ENCODE peak calls at places on chromosomes 12 and 14, in seven cellular contexts. B, T, E, F, W, C and L are unnamed samples. For H3K27me3, the result is how much of the 10 kb centered on the place peaks cover.

GRCh38 chr14:105848570-105848969 is 322.2 kb downstream of the TMEM121 start:
- DNase-seq in B (no peak), T (no peak), E (no peak), F (no peak), W (peak), C (no peak), L (no peak)

GRCh38 chr12:124730455-124730932 is 133.2 kb downstream of the SCARB1 start:
- DNase-seq in B (no peak), T (peak), E (no peak), F (no peak), W (no peak), C (no peak), L (no peak)

GRCh38 chr12:32302218-32302826 is 97.0 kb upstream of the FGD4 start:
- DNase-seq in B (peak), T (no peak), E (peak), F (no peak), W (peak), C (peak), L (no peak)

GRCh38 chr12:53190108-53190729 is 9.5 kb upstream of the CSAD start:
- DNase-seq in B (peak), T (no peak), E (peak), F (peak), W (peak), C (peak), L (peak)

GRCh38 chr12:62908667-62909066 is 26.3 kb downstream of the PPM1H start:
- DNase-seq in B (no peak), T (no peak), E (no peak), F (no peak), W (no peak), C (no peak), L (no peak)

GRCh38 chr12:11673666-11674464 is 24.4 kb downstream of the ETV6 start:
- DNase-seq in B (no peak), T (no peak), E (no peak), F (no peak), W (no peak), C (no peak), L (no peak)

GRCh38 chr14:40188006-40188405 is 755.8 kb upstream of the FBXO33 start:
- DNase-seq in B (no peak), T (no peak), E (no peak), F (no peak), W (no peak), C (no peak), L (no peak)

GRCh38 chr12:29241821-29242591 is 92.9 kb downstream of the FAR2 start:
- DNase-seq in B (peak), T (peak), E (peak), F (no peak), W (no peak), C (peak), L (no peak)

GRCh38 chr12:18141583-18141982 is 51.6 kb upstream of the RERGL start:
- DNase-seq in B (no peak), T (no peak), E (no peak), F (no peak), W (no peak), C (no peak), L (no peak)

GRCh38 chr12:126107659-126108058 is 1042.4 kb downstream of the AACS start:
- DNase-seq in B (no peak), T (no peak), E (no peak), F (no peak), W (no peak), C (peak), L (no peak)

GRCh38 chr12:125983784-125984510 is 918.7 kb downstream of the AACS start:
- DNase-seq in B (no peak), T (no peak), E (peak), F (peak), W (peak), C (peak), L (no peak)

GRCh38 chr12:93173178-93173957 is 204.4 kb upstream of the NUDT4 start:
- DNase-seq in B (no peak), T (no peak), E (no peak), F (no peak), W (no peak), C (no peak), L (no peak)

GRCh38 chr12:114396153-114396868 is 9.6 kb downstream of the TBX5 start:
- DNase-seq in B (no peak), T (no peak), E (peak), F (no peak), W (peak), C (peak), L (no peak)

GRCh38 chr12:127355061-127355820 is 911.7 kb upstream of the TMEM132C start:
- DNase-seq in B (no peak), T (no peak), E (peak), F (no peak), W (peak), C (peak), L (peak)

GRCh38 chr14:62655161-62655560 is 390.1 kb downstream of the KCNH5 start:
- DNase-seq in B (no peak), T (peak), E (no peak), F (no peak), W (no peak), C (no peak), L (no peak)
- H3K27me3 ChIP-seq in B (under half), T (under half), E (under half), F (under half), W (under half), C (under half), L (under half)

DNA sequence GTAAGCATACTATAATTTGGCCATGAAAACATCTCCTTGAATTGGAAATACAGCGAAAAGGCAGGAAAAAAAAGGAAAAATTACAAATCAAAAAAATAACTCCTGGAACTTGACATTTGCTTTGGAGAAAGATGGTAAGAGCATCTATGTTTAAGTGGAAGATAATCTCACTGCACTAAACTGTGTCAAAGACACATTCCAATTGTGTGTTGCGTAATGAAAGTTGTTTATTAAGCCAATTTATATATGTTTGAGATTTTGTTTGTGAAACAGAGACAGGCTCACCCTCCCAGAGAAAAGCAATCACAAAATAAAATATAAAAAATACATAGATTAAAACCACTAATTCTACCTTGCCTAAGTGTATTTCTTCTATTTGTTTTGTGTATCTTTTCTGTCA is 11.1 kb upstream of the ATXN7L3B start:
- DNase-seq in B (no peak), T (no peak), E (no peak), F (no peak), W (no peak), C (no peak), L (no peak)
- H3K4me3 ChIP-seq in B (no peak), T (no peak), E (no peak), F (no peak), W (no peak), C (no peak), L (no peak)

DNA sequence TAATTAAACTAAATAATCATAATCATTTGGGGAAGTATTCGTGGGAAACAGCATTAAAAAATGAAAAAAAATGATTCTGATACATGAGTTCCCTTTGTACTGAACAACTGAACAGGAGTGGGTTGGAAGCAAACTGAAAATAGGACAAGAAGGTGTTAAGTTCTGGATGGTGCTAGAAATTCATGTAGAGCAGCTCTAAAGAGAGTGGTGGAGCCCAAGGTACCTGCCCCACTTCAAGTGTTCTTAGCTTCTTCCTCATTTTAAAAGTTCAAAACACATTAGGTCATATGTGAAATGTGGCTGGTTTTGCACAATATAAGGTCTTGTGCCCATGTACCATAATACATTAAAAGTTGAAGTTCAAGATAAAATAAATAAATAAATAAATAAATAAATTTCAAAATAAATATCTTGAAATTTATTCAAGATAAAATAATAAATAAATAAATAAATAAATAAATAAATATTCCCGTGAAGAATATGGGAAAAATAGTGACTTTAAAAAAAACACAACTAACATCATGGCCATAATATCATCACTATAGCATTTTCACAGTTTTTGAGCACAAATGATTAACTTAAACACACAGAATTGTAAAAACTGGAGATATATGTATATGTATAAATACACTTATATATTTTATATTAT is 191.5 kb upstream of the PRKD1 start:
- DNase-seq in B (no peak), T (no peak), E (no peak), F (no peak), W (no peak), C (no peak), L (no peak)
- H3K27me3 ChIP-seq in B (under half), T (under half), E (under half), F (under half), W (under half), C (under half), L (under half)

DNA sequence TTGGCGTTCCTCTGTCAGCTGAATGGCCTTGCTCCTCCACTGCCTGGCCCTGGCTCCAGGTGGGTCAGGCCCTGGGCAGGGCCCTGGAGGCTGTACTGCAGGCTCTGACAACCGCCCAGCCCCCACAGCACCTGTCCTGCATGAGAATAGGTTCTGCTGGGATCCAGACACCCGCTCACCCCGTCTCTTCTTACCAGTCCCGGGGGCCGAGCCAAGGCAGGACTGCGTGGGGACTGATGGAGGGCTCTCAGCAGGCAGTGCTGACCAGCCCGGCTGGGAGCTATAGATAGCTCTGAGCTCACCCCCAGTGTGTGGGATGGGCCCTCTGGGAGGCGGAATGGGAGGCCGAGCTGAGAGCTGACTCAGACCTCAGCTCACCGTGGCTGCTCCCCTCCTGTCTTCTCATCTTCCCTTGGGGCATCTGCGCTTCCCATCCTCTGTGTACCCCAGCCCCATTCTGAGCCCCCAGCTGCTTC is 39.6 kb downstream of the TEAD4 start:
- DNase-seq in B (no peak), T (peak), E (peak), F (no peak), W (peak), C (peak), L (no peak)
- H3K4me3 ChIP-seq in B (no peak), T (no peak), E (no peak), F (no peak), W (no peak), C (no peak), L (no peak)

GRCh38 chr14:52875707-52876106 is 75.1 kb downstream of the FERMT2 start:
- DNase-seq in B (no peak), T (no peak), E (no peak), F (no peak), W (no peak), C (no peak), L (no peak)
- H3K27me3 ChIP-seq in B (under half), T (under half), E (under half), F (under half), W (under half), C (under half), L (under half)

GRCh38 chr14:34993444-34993843 is 10.7 kb downstream of the SRP54 start:
- DNase-seq in B (no peak), T (no peak), E (no peak), F (no peak), W (no peak), C (no peak), L (no peak)
- H3K4me3 ChIP-seq in B (no peak), T (no peak), E (no peak), F (no peak), W (no peak), C (no peak), L (no peak)

GRCh38 chr14:54564071-54564798 is 2.7 kb upstream of the SAMD4A start:
- DNase-seq in B (no peak), T (no peak), E (peak), F (no peak), W (peak), C (no peak), L (no peak)

GRCh38 chr14:54566152-54566409 is 847 bp upstream of the SAMD4A start:
- DNase-seq in B (no peak), T (no peak), E (no peak), F (peak), W (peak), C (no peak), L (no peak)

GRCh38 chr14:54566410-54567223 is at the start of gene SAMD4A:
- DNase-seq in B (peak), T (peak), E (peak), F (peak), W (peak), C (peak), L (peak)

GRCh38 chr14:54564799-54565235 is 2.1 kb upstream of the SAMD4A start:
- DNase-seq in B (no peak), T (peak), E (no peak), F (no peak), W (no peak), C (no peak), L (peak)

DNA sequence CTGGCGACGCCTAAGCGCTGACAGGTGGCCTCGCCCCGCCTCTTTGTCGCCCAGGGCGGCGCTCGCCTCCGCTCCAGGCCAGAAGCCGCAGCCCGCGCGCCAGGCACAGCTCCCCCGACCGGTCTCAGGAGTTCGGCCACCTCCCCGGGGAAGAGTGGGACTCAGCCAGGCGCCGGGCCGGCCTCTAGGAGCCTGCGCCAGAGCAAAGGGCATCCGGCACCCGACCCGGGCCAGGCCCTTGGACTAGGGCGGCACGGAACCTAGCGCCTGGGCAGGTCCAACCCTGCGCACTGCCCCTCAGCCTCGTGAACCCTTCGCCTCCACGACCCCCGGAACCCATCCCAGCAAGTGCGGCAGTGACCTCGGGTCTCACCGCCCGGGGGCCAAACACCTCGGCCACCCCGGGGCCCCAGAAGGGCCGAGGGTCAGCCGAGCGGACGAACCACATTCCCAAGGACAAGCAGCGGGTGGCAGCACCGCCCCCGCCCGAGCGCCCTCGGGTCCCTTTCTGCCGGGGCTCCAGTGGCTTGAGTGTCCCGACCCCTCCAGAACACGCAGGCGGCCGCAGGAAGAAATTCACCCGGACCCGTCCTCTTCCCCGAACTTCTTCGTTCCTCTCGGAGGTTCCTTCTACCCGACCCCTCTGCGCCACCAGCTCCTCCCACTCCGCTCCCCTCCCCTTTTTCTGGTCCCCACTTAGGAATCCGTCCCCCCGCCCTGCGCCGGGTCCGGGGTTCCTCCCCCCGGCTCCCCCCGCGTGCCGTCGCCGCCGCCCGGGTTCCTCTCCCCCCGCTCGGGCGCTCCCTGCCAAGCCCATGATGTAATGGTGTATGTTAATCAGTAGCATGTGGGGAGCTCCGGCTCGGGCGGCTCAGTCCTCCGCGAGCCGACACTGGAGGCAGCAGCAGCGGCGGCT is 1.4 kb upstream of the SAMD4A start:
- DNase-seq in B (peak), T (peak), E (peak), F (peak), W (peak), C (peak), L (peak)
- H3K27me3 ChIP-seq in B (under half), T (under half), E (under half), F (under half), W (under half), C (half or more), L (under half)

GRCh38 chr12:80485222-80485987 is 41.4 kb downstream of the PTPRQ start:
- DNase-seq in B (no peak), T (no peak), E (no peak), F (no peak), W (no peak), C (no peak), L (no peak)
- H3K4me3 ChIP-seq in B (no peak), T (no peak), E (no peak), F (no peak), W (no peak), C (no peak), L (no peak)